ENCODE peak calls at places on chromosomes 16 and 17, in nine cellular contexts. One of them, this sample, is unnamed.

GRCh38 chr17:49365667-49366066 is 3.6 kb upstream of the ZNF652 start:
- DNase-seq in PC-9: no peak
- DNase-seq in A549: peak; percentile 66
- DNase-seq in tibial artery: no peak
- DNase-seq in CD8-positive, alpha-beta memory T cell: no peak
- DNase-seq in IMR-90: no peak
- DNase-seq in Jurkat, Clone E6-1: peak; percentile 79
- DNase-seq in SJSA1: no peak
- DNase-seq in CD8-positive, alpha-beta T cell: peak; percentile 41
- DNase-seq in this sample: no peak

GRCh38 chr17:35540589-35541404 is 3.3 kb upstream of the SLFN12L start:
- DNase-seq in PC-9: no peak
- DNase-seq in Jurkat, Clone E6-1: peak; percentile 54
- DNase-seq in tibial artery: peak; percentile 51
- DNase-seq in CD8-positive, alpha-beta memory T cell: peak; percentile 34
- DNase-seq in SJSA1: peak; percentile 75
- DNase-seq in CD8-positive, alpha-beta T cell: peak; percentile 47
- DNase-seq in A549: no peak
- DNase-seq in IMR-90: peak; percentile 51
- DNase-seq in this sample: peak; percentile 23

GRCh38 chr16:8850279-8850885 is 18.4 kb downstream of the CARHSP1 start:
- DNase-seq in SJSA1: peak; percentile 36
- DNase-seq in CD8-positive, alpha-beta T cell: no peak
- DNase-seq in PC-9: no peak
- DNase-seq in Jurkat, Clone E6-1: no peak
- DNase-seq in tibial artery: no peak
- DNase-seq in A549: no peak
- DNase-seq in IMR-90: peak; percentile 87
- DNase-seq in CD8-positive, alpha-beta memory T cell: no peak
- DNase-seq in this sample: peak; percentile 90

GRCh38 chr16:30998852-30999761 is 11.3 kb downstream of the STX1B start:
- DNase-seq in CD8-positive, alpha-beta T cell: no peak
- DNase-seq in IMR-90: no peak
- DNase-seq in Jurkat, Clone E6-1: no peak
- DNase-seq in tibial artery: no peak
- DNase-seq in PC-9: no peak
- DNase-seq in A549: no peak
- DNase-seq in CD8-positive, alpha-beta memory T cell: no peak
- DNase-seq in SJSA1: no peak
- DNase-seq in this sample: no peak

GRCh38 chr17:22512997-22513538 is 820.7 kb downstream of the KCNJ18 start:
- DNase-seq in Jurkat, Clone E6-1: peak; percentile 12
- DNase-seq in PC-9: no peak
- DNase-seq in CD8-positive, alpha-beta T cell: no peak
- DNase-seq in A549: no peak
- DNase-seq in tibial artery: no peak
- DNase-seq in IMR-90: no peak
- DNase-seq in SJSA1: no peak
- DNase-seq in CD8-positive, alpha-beta memory T cell: no peak
- DNase-seq in this sample: no peak

GRCh38 chr16:51898872-51899271 is 648.1 kb downstream of the TOX3 start:
- DNase-seq in A549: no peak
- DNase-seq in CD8-positive, alpha-beta T cell: no peak
- DNase-seq in PC-9: no peak
- DNase-seq in tibial artery: no peak
- DNase-seq in CD8-positive, alpha-beta memory T cell: no peak
- DNase-seq in SJSA1: no peak
- DNase-seq in Jurkat, Clone E6-1: no peak
- DNase-seq in IMR-90: peak; percentile 53
- DNase-seq in this sample: peak; percentile 57

GRCh38 chr16:78462261-78463208 is 363.1 kb downstream of the WWOX start:
- DNase-seq in PC-9: no peak
- DNase-seq in A549: no peak
- DNase-seq in SJSA1: no peak
- DNase-seq in IMR-90: no peak
- DNase-seq in tibial artery: no peak
- DNase-seq in CD8-positive, alpha-beta T cell: no peak
- DNase-seq in CD8-positive, alpha-beta memory T cell: no peak
- DNase-seq in Jurkat, Clone E6-1: no peak
- DNase-seq in this sample: no peak

GRCh38 chr17:82098939-82099765 is 1.1 kb upstream of the FASN start:
- DNase-seq in A549: no peak
- DNase-seq in CD8-positive, alpha-beta memory T cell: no peak
- DNase-seq in tibial artery: no peak
- DNase-seq in CD8-positive, alpha-beta T cell: no peak
- DNase-seq in PC-9: no peak
- DNase-seq in Jurkat, Clone E6-1: no peak
- DNase-seq in IMR-90: no peak
- DNase-seq in SJSA1: no peak
- DNase-seq in this sample: no peak

GRCh38 chr17:4499431-4500187 is 928 bp downstream of the SPNS2 start:
- DNase-seq in CD8-positive, alpha-beta T cell: no peak
- DNase-seq in IMR-90: no peak
- DNase-seq in Jurkat, Clone E6-1: no peak
- DNase-seq in CD8-positive, alpha-beta memory T cell: peak; percentile 27
- DNase-seq in A549: peak; percentile 38
- DNase-seq in PC-9: no peak
- DNase-seq in tibial artery: no peak
- DNase-seq in SJSA1: no peak
- DNase-seq in this sample: no peak

GRCh38 chr16:27640277-27640600 is 90.3 kb downstream of the KATNIP start:
- DNase-seq in CD8-positive, alpha-beta memory T cell: no peak
- DNase-seq in Jurkat, Clone E6-1: no peak
- DNase-seq in IMR-90: no peak
- DNase-seq in PC-9: no peak
- DNase-seq in tibial artery: no peak
- DNase-seq in SJSA1: no peak
- DNase-seq in CD8-positive, alpha-beta T cell: no peak
- DNase-seq in A549: no peak
- DNase-seq in this sample: peak; percentile 62

GRCh38 chr16:87060026-87060986 is 256.9 kb downstream of the C16orf95 start:
- DNase-seq in tibial artery: peak; percentile 64
- DNase-seq in CD8-positive, alpha-beta memory T cell: no peak
- DNase-seq in SJSA1: peak; percentile 64
- DNase-seq in CD8-positive, alpha-beta T cell: no peak
- DNase-seq in PC-9: no peak
- DNase-seq in A549: no peak
- DNase-seq in IMR-90: peak; percentile 73
- DNase-seq in Jurkat, Clone E6-1: no peak
- DNase-seq in this sample: no peak

GRCh38 chr16:57690782-57691471 is 3.7 kb upstream of the DRC7 start:
- DNase-seq in tibial artery: no peak
- DNase-seq in A549: no peak
- DNase-seq in Jurkat, Clone E6-1: no peak
- DNase-seq in IMR-90: peak; percentile 7
- DNase-seq in PC-9: no peak
- DNase-seq in CD8-positive, alpha-beta T cell: no peak
- DNase-seq in SJSA1: no peak
- DNase-seq in CD8-positive, alpha-beta memory T cell: no peak
- DNase-seq in this sample: no peak

GRCh38 chr17:19750835-19751234 is 2.7 kb upstream of the ALDH3A1 start:
- DNase-seq in SJSA1: no peak
- DNase-seq in A549: no peak
- DNase-seq in IMR-90: no peak
- DNase-seq in CD8-positive, alpha-beta memory T cell: no peak
- DNase-seq in PC-9: peak; percentile 58
- DNase-seq in tibial artery: no peak
- DNase-seq in Jurkat, Clone E6-1: no peak
- DNase-seq in CD8-positive, alpha-beta T cell: no peak
- DNase-seq in this sample: peak; percentile 89

GRCh38 chr16:23949630-23950290 is 114.0 kb downstream of the PRKCB start:
- DNase-seq in tibial artery: no peak
- DNase-seq in SJSA1: no peak
- DNase-seq in IMR-90: no peak
- DNase-seq in PC-9: no peak
- DNase-seq in CD8-positive, alpha-beta memory T cell: peak; percentile 86
- DNase-seq in A549: no peak
- DNase-seq in Jurkat, Clone E6-1: peak; percentile 95
- DNase-seq in CD8-positive, alpha-beta T cell: peak; percentile 81
- DNase-seq in this sample: no peak

GRCh38 chr17:19398301-19399181 is 11.6 kb upstream of the MFAP4 start:
- DNase-seq in CD8-positive, alpha-beta memory T cell: no peak
- DNase-seq in SJSA1: no peak
- DNase-seq in CD8-positive, alpha-beta T cell: no peak
- DNase-seq in PC-9: peak; percentile 84
- DNase-seq in IMR-90: no peak
- DNase-seq in Jurkat, Clone E6-1: no peak
- DNase-seq in tibial artery: peak; percentile 79
- DNase-seq in A549: no peak
- DNase-seq in this sample: peak; percentile 86

GRCh38 chr16:49277386-49277742 is 4.3 kb downstream of the CBLN1 start:
- DNase-seq in SJSA1: no peak
- DNase-seq in IMR-90: no peak
- DNase-seq in tibial artery: no peak
- DNase-seq in PC-9: no peak
- DNase-seq in A549: no peak
- DNase-seq in CD8-positive, alpha-beta T cell: no peak
- DNase-seq in Jurkat, Clone E6-1: no peak
- DNase-seq in CD8-positive, alpha-beta memory T cell: no peak
- DNase-seq in this sample: no peak

GRCh38 chr16:15829460-15829859 is 27.4 kb downstream of the MYH11 start:
- DNase-seq in Jurkat, Clone E6-1: no peak
- DNase-seq in A549: no peak
- DNase-seq in IMR-90: peak; percentile 68
- DNase-seq in PC-9: no peak
- DNase-seq in CD8-positive, alpha-beta memory T cell: no peak
- DNase-seq in CD8-positive, alpha-beta T cell: no peak
- DNase-seq in SJSA1: no peak
- DNase-seq in tibial artery: peak; percentile 85
- DNase-seq in this sample: no peak

GRCh38 chr16:17414421-17414820 is 56.3 kb downstream of the XYLT1 start:
- DNase-seq in IMR-90: no peak
- DNase-seq in CD8-positive, alpha-beta T cell: no peak
- DNase-seq in PC-9: no peak
- DNase-seq in SJSA1: no peak
- DNase-seq in Jurkat, Clone E6-1: no peak
- DNase-seq in CD8-positive, alpha-beta memory T cell: no peak
- DNase-seq in tibial artery: no peak
- DNase-seq in A549: no peak
- DNase-seq in this sample: no peak

GRCh38 chr17:59004338-59005111 is 102.2 kb downstream of the TRIM37 start:
- DNase-seq in CD8-positive, alpha-beta memory T cell: peak; percentile 62
- DNase-seq in CD8-positive, alpha-beta T cell: peak; percentile 74
- DNase-seq in SJSA1: peak; percentile 72
- DNase-seq in A549: peak; percentile 49
- DNase-seq in PC-9: no peak
- DNase-seq in tibial artery: peak; percentile 63
- DNase-seq in IMR-90: peak; percentile 53
- DNase-seq in Jurkat, Clone E6-1: peak; percentile 66
- DNase-seq in this sample: peak; percentile 56

GRCh38 chr16:68470461-68471150 is 22.3 kb upstream of the SMPD3 start:
- DNase-seq in CD8-positive, alpha-beta T cell: peak; percentile 12
- DNase-seq in SJSA1: no peak
- DNase-seq in PC-9: no peak
- DNase-seq in tibial artery: peak; percentile 54
- DNase-seq in IMR-90: no peak
- DNase-seq in A549: no peak
- DNase-seq in Jurkat, Clone E6-1: no peak
- DNase-seq in CD8-positive, alpha-beta memory T cell: peak; percentile 27
- DNase-seq in this sample: no peak

DNA sequence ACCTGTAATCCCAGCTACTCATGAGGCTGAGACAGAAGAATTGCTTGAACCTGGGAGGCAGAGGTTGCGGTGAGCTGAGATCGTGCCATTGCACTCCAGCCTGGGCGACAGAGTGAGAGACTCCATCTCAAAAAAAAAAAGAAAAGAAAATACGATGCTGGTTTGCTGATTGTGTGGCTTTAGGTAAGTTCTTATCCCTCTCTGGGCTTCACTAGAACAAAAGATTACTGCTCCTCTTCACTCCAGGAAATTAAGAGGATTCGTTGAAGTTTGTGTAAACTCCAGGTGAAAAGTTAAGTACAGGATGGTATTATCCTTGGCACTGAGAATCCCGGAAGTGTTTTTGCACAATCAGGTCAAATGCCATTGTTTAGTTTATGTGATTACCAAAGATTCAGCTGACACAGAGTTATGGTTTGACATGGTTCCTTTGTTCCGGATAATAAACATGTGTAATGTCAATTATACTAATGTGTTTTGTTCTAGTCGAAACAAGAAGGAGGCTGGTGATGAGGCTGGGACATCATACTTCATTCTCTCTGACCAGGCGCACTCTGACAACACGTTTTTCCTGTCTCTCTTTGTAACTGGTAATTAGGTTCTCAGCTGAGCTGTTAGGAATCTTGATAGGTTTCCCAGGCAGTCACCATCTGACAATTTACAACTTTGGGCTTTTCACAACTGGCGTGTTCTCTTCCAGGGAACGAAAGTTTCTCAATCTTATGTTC is 10.9 kb upstream of the TAOK1 start:
- DNase-seq in SJSA1: no peak
- DNase-seq in PC-9: peak; percentile 72
- DNase-seq in Jurkat, Clone E6-1: no peak
- DNase-seq in A549: no peak
- DNase-seq in CD8-positive, alpha-beta T cell: no peak
- DNase-seq in CD8-positive, alpha-beta memory T cell: no peak
- DNase-seq in IMR-90: no peak
- DNase-seq in tibial artery: no peak
- DNase-seq in this sample: peak; percentile 35
- H3K4me3 ChIP-seq in SJSA1: no peak overlapping the region
- H3K4me3 ChIP-seq in PC-9: no peak overlapping the region
- H3K4me3 ChIP-seq in Jurkat, Clone E6-1: no peak overlapping the region
- H3K4me3 ChIP-seq in A549: no peak overlapping the region
- H3K4me3 ChIP-seq in CD8-positive, alpha-beta T cell: no peak overlapping the region
- H3K4me3 ChIP-seq in CD8-positive, alpha-beta memory T cell: no peak overlapping the region
- H3K4me3 ChIP-seq in IMR-90: no peak overlapping the region
- H3K4me3 ChIP-seq in tibial artery: no peak overlapping the region
- H3K4me3 ChIP-seq in this sample: no peak overlapping the region

GRCh38 chr17:47695664-47696376 is 1.9 kb downstream of the TBKBP1 start:
- DNase-seq in A549: no peak
- DNase-seq in IMR-90: no peak
- DNase-seq in Jurkat, Clone E6-1: no peak
- DNase-seq in CD8-positive, alpha-beta memory T cell: no peak
- DNase-seq in SJSA1: no peak
- DNase-seq in tibial artery: no peak
- DNase-seq in CD8-positive, alpha-beta T cell: no peak
- DNase-seq in PC-9: no peak
- DNase-seq in this sample: no peak
- H3K4me3 ChIP-seq in A549: no peak overlapping the region
- H3K4me3 ChIP-seq in IMR-90: no peak overlapping the region
- H3K4me3 ChIP-seq in Jurkat, Clone E6-1: no peak overlapping the region
- H3K4me3 ChIP-seq in CD8-positive, alpha-beta memory T cell: no peak overlapping the region
- H3K4me3 ChIP-seq in SJSA1: no peak overlapping the region
- H3K4me3 ChIP-seq in tibial artery: peak overlapping the region; percentile 83
- H3K4me3 ChIP-seq in CD8-positive, alpha-beta T cell: no peak overlapping the region
- H3K4me3 ChIP-seq in PC-9: no peak overlapping the region
- H3K4me3 ChIP-seq in this sample: no peak overlapping the region

GRCh38 chr16:85369741-85370528 is 243.2 kb upstream of the GSE1 start:
- DNase-seq in IMR-90: no peak
- DNase-seq in CD8-positive, alpha-beta T cell: peak; percentile 53
- DNase-seq in tibial artery: peak; percentile 64
- DNase-seq in SJSA1: peak; percentile 63
- DNase-seq in A549: peak; percentile 79
- DNase-seq in PC-9: no peak
- DNase-seq in CD8-positive, alpha-beta memory T cell: peak; percentile 39
- DNase-seq in Jurkat, Clone E6-1: no peak
- DNase-seq in this sample: peak; percentile 37
- H3K4me3 ChIP-seq in IMR-90: no peak overlapping the region
- H3K4me3 ChIP-seq in CD8-positive, alpha-beta T cell: no peak overlapping the region
- H3K4me3 ChIP-seq in tibial artery: no peak overlapping the region
- H3K4me3 ChIP-seq in SJSA1: no peak overlapping the region
- H3K4me3 ChIP-seq in A549: no peak overlapping the region
- H3K4me3 ChIP-seq in PC-9: no peak overlapping the region
- H3K4me3 ChIP-seq in CD8-positive, alpha-beta memory T cell: no peak overlapping the region
- H3K4me3 ChIP-seq in Jurkat, Clone E6-1: no peak overlapping the region
- H3K4me3 ChIP-seq in this sample: no peak overlapping the region

GRCh38 chr16:2511128-2511785 is 2.5 kb upstream of the ATP6V0C start:
- DNase-seq in CD8-positive, alpha-beta memory T cell: no peak
- DNase-seq in SJSA1: no peak
- DNase-seq in tibial artery: peak; percentile 80
- DNase-seq in IMR-90: peak; percentile 71
- DNase-seq in PC-9: no peak
- DNase-seq in CD8-positive, alpha-beta T cell: no peak
- DNase-seq in A549: no peak
- DNase-seq in Jurkat, Clone E6-1: no peak
- DNase-seq in this sample: peak; percentile 42
- H3K4me3 ChIP-seq in CD8-positive, alpha-beta memory T cell: no peak overlapping the region
- H3K4me3 ChIP-seq in SJSA1: no peak overlapping the region
- H3K4me3 ChIP-seq in tibial artery: no peak overlapping the region
- H3K4me3 ChIP-seq in IMR-90: no peak overlapping the region
- H3K4me3 ChIP-seq in PC-9: no peak overlapping the region
- H3K4me3 ChIP-seq in CD8-positive, alpha-beta T cell: no peak overlapping the region
- H3K4me3 ChIP-seq in A549: no peak overlapping the region
- H3K4me3 ChIP-seq in Jurkat, Clone E6-1: no peak overlapping the region
- H3K4me3 ChIP-seq in this sample: no peak overlapping the region